ENCODE peak calls at places on chromosomes 2 and 18, in four cellular contexts. W is CD4-positive, alpha-beta T cell; K is AG09309; H is GM12891. O is an unnamed sample.

GRCh38 chr2:59745085-59745484 is 808.4 kb downstream of the BCL11A start:
- DNase-seq in W (no peak), K (no peak), H (no peak), O (no peak)

GRCh38 chr2:219073413-219074129 is 12.8 kb upstream of the IHH start:
- DNase-seq in W (no peak), K (peak), H (peak), O (no peak)

GRCh38 chr18:22789600-22789999 is 143.5 kb upstream of the RBBP8 start:
- DNase-seq in W (no peak), K (no peak), H (no peak), O (no peak)

GRCh38 chr2:231190531-231191197 is 7.8 kb upstream of the ARMC9 start:
- DNase-seq in W (no peak), K (no peak), H (no peak), O (no peak)

GRCh38 chr2:27182346-27182745 is 29.5 kb upstream of the ATRAID start:
- DNase-seq in W (no peak), K (no peak), H (no peak), O (no peak)

GRCh38 chr18:26386421-26386820 is 160.2 kb downstream of the TAF4B start:
- DNase-seq in W (no peak), K (no peak), H (no peak), O (no peak)

GRCh38 chr2:222545821-222546540 is 109.9 kb downstream of the FARSB start:
- DNase-seq in W (no peak), K (no peak), H (no peak), O (no peak)

GRCh38 chr2:46335404-46335965 is 38.3 kb downstream of the EPAS1 start:
- DNase-seq in W (no peak), K (no peak), H (no peak), O (no peak)

GRCh38 chr18:7084766-7085080 is 32.9 kb downstream of the LAMA1 start:
- DNase-seq in W (no peak), K (peak), H (no peak), O (no peak)

GRCh38 chr2:8642332-8643078 is 39.4 kb upstream of the ID2 start:
- DNase-seq in W (no peak), K (no peak), H (no peak), O (no peak)

GRCh38 chr2:188765522-188765921 is 208.7 kb upstream of the COL3A1 start:
- DNase-seq in W (no peak), K (no peak), H (no peak), O (no peak)

GRCh38 chr2:19361325-19361990 is 3.0 kb upstream of the OSR1 start:
- DNase-seq in W (no peak), K (no peak), H (no peak), O (no peak)

GRCh38 chr18:24273596-24273995 is 124.0 kb downstream of the OSBPL1A start:
- DNase-seq in W (no peak), K (no peak), H (no peak), O (no peak)

GRCh38 chr2:102850888-102851287 is 89.1 kb downstream of the TMEM182 start:
- DNase-seq in W (no peak), K (no peak), H (no peak), O (no peak)

GRCh38 chr18:25044694-25045093 is 307.3 kb downstream of the ZNF521 start:
- DNase-seq in W (no peak), K (no peak), H (no peak), O (no peak)

GRCh38 chr2:195488567-195488966 is 168.5 kb upstream of the SLC39A10 start:
- DNase-seq in W (no peak), K (no peak), H (no peak), O (no peak)

GRCh38 chr2:2664989-2665833 is 334.1 kb upstream of the MYT1L start:
- DNase-seq in W (no peak), K (no peak), H (no peak), O (no peak)

GRCh38 chr18:50696929-50697328 is 122.9 kb downstream of the MRO start:
- DNase-seq in W (no peak), K (no peak), H (no peak), O (no peak)

GRCh38 chr2:231800493-231801091 is 14.3 kb downstream of the COPS7B start:
- DNase-seq in W (peak), K (no peak), H (no peak), O (peak)

GRCh38 chr2:227606476-227606875 is 7.8 kb downstream of the SCYGR2 start:
- DNase-seq in W (no peak), K (no peak), H (no peak), O (no peak)

GRCh38 chr2:19380532-19380931 is 22.1 kb upstream of the OSR1 start:
- DNase-seq in W (no peak), K (no peak), H (no peak), O (no peak)

GRCh38 chr2:207394812-207395534 is 134.8 kb upstream of the CREB1 start:
- DNase-seq in W (no peak), K (peak), H (no peak), O (no peak)

GRCh38 chr18:58291131-58291530 is 247.1 kb downstream of the NEDD4L start:
- DNase-seq in W (no peak), K (no peak), H (no peak), O (no peak)

GRCh38 chr2:86274265-86274917 is 63.0 kb downstream of the REEP1 start:
- DNase-seq in W (no peak), K (no peak), H (no peak), O (no peak)